ENCODE peak calls at places on chromosomes 2 and 18, in eight cellular contexts. One of them, this sample, is unnamed.

GRCh38 chr2:190789074-190790004 is 91.3 kb upstream of the GLS start:
- DNase-seq in H54: no peak
- DNase-seq in adrenal gland: no peak
- DNase-seq in K562: no peak
- DNase-seq in IMR-90: no peak
- DNase-seq in heart left ventricle: no peak
- DNase-seq in A549: no peak
- DNase-seq in spleen: no peak
- DNase-seq in this sample: no peak

GRCh38 chr2:204325468-204325867 is 219.8 kb upstream of the PARD3B start:
- DNase-seq in H54: peak
- DNase-seq in IMR-90: peak
- DNase-seq in heart left ventricle: peak
- DNase-seq in A549: peak
- DNase-seq in spleen: no peak
- DNase-seq in adrenal gland: peak
- DNase-seq in K562: peak
- DNase-seq in this sample: peak

GRCh38 chr18:36095936-36096519 is 28.7 kb upstream of the RPRD1A start:
- DNase-seq in A549: peak
- DNase-seq in IMR-90: peak
- DNase-seq in spleen: no peak
- DNase-seq in adrenal gland: no peak
- DNase-seq in H54: peak
- DNase-seq in K562: peak
- DNase-seq in heart left ventricle: no peak
- DNase-seq in this sample: peak

GRCh38 chr2:174600349-174600748 is 2.7 kb upstream of the WIPF1 start:
- DNase-seq in adrenal gland: no peak
- DNase-seq in IMR-90: no peak
- DNase-seq in A549: no peak
- DNase-seq in spleen: no peak
- DNase-seq in H54: no peak
- DNase-seq in K562: no peak
- DNase-seq in heart left ventricle: no peak
- DNase-seq in this sample: no peak

GRCh38 chr2:192148620-192149321 is 46.0 kb downstream of the TMEFF2 start:
- DNase-seq in K562: no peak
- DNase-seq in heart left ventricle: no peak
- DNase-seq in A549: no peak
- DNase-seq in H54: no peak
- DNase-seq in IMR-90: peak
- DNase-seq in spleen: no peak
- DNase-seq in adrenal gland: no peak
- DNase-seq in this sample: no peak

GRCh38 chr2:98656800-98657199 is 48.4 kb downstream of the UNC50 start:
- DNase-seq in adrenal gland: no peak
- DNase-seq in A549: no peak
- DNase-seq in heart left ventricle: no peak
- DNase-seq in spleen: no peak
- DNase-seq in IMR-90: no peak
- DNase-seq in H54: no peak
- DNase-seq in K562: no peak
- DNase-seq in this sample: no peak

GRCh38 chr2:173028671-173029070 is 47.0 kb upstream of the MAP3K20 start:
- DNase-seq in adrenal gland: no peak
- DNase-seq in heart left ventricle: no peak
- DNase-seq in A549: no peak
- DNase-seq in spleen: no peak
- DNase-seq in IMR-90: peak
- DNase-seq in H54: no peak
- DNase-seq in K562: no peak
- DNase-seq in this sample: no peak

GRCh38 chr2:41600460-41600859 is 447.4 kb upstream of the PKDCC start:
- DNase-seq in IMR-90: no peak
- DNase-seq in A549: no peak
- DNase-seq in adrenal gland: no peak
- DNase-seq in K562: no peak
- DNase-seq in spleen: no peak
- DNase-seq in H54: no peak
- DNase-seq in heart left ventricle: no peak
- DNase-seq in this sample: no peak

GRCh38 chr18:7000484-7001096 is 117.0 kb downstream of the LAMA1 start:
- DNase-seq in H54: peak
- DNase-seq in heart left ventricle: no peak
- DNase-seq in IMR-90: peak
- DNase-seq in adrenal gland: no peak
- DNase-seq in A549: no peak
- DNase-seq in spleen: no peak
- DNase-seq in K562: peak
- DNase-seq in this sample: no peak

GRCh38 chr2:36717556-36718266 is 21.2 kb downstream of the VIT start:
- DNase-seq in A549: no peak
- DNase-seq in spleen: no peak
- DNase-seq in H54: no peak
- DNase-seq in heart left ventricle: no peak
- DNase-seq in IMR-90: no peak
- DNase-seq in adrenal gland: no peak
- DNase-seq in K562: no peak
- DNase-seq in this sample: no peak

GRCh38 chr2:187057466-187057865 is 208.5 kb upstream of the ZSWIM2 start:
- DNase-seq in IMR-90: no peak
- DNase-seq in A549: no peak
- DNase-seq in K562: no peak
- DNase-seq in spleen: no peak
- DNase-seq in adrenal gland: no peak
- DNase-seq in H54: no peak
- DNase-seq in heart left ventricle: no peak
- DNase-seq in this sample: no peak

DNA sequence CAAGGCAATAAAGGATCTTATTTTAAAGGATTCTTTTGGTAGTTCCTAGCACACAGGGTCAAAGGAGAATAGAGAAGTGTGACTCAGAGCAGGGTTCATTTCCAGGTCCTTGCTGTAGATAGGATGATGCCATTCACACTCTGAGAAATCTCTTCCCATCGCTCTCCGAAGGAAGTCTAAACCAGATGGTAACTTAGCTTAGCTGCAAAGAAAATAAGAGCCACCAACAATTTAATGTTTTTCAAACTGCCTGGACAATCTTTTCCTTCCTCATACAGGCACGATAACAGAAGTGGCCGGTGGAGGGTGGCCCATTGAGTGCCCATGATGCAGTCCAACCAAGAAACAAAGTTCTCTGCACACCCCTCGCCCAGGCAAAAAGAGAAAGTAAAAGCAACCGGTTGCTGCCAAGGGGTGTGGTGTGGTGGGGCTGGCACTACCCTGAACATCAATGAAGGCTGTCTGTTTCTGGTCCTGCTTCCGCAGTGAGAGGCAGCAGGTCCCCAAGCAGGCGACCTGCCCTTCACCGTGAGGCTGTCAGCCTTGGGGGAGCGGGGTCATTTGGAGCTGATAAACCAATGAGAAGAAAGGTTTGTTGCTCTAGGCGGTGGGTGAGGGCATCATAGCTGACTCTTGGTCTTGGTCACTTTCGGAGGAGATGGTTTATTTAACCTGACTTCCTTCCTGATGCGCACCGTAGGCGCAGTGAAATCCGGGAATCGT is 105.6 kb upstream of the CD302 start:
- DNase-seq in A549: no peak
- DNase-seq in K562: no peak
- DNase-seq in H54: no peak
- DNase-seq in adrenal gland: no peak
- DNase-seq in heart left ventricle: peak
- DNase-seq in IMR-90: no peak
- DNase-seq in spleen: peak
- DNase-seq in this sample: no peak
- TF ChIP-seq POLR2A in A549: no peak
- TF ChIP-seq POLR2A in K562: no peak
- TF ChIP-seq POLR2A in H54: no peak
- TF ChIP-seq POLR2A in adrenal gland: no peak
- TF ChIP-seq POLR2A in heart left ventricle: no peak
- TF ChIP-seq POLR2A in IMR-90: no peak
- TF ChIP-seq POLR2A in spleen: no peak
- TF ChIP-seq POLR2A in this sample: no peak

DNA sequence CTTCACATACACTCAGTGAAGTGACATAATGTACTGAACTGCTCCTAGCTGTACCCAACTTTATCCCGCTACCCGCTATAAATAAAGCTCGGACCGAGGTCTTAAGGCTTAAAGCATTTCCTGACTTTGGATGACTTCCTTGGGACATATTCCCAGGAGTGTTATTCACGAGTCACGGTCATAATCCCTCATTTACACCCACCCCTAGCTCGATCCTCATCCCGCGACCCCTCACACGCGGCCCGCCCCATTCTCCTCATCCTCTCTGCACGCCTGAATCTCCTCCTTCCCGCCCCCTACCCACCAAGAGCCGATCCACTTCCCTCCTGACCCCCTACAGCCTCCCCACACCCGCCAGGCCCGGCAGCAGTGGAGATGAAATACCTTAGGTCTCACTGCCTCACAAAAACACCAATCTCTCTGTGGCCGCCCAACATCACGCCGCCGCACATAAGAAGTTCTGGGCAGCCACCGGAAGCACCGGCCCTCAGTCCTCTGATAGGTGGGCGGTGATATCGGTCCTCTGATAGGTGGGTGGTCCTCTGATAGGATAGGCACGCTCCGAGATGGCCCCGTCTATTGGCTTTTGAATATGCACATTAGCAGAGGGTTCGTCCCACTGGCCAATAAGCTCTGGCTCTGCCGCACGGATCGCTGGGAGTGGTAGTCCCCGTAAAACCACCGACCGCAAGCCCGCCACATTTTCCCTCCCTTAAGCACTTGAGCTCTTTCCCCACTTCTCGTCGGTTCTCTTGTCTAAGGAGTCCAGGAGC is at the start of gene WDCP:
- DNase-seq in A549: peak
- DNase-seq in adrenal gland: peak
- DNase-seq in heart left ventricle: peak
- DNase-seq in spleen: peak
- DNase-seq in H54: peak
- DNase-seq in IMR-90: peak
- DNase-seq in K562: peak
- DNase-seq in this sample: peak
- TF ChIP-seq POLR2A in A549: peak
- TF ChIP-seq POLR2A in adrenal gland: peak
- TF ChIP-seq POLR2A in heart left ventricle: no peak
- TF ChIP-seq POLR2A in spleen: no peak
- TF ChIP-seq POLR2A in H54: peak
- TF ChIP-seq POLR2A in IMR-90: peak
- TF ChIP-seq POLR2A in K562: peak
- TF ChIP-seq POLR2A in this sample: peak

GRCh38 chr2:200888719-200889625 is at the start of the genes NIF3L1 and PPIL3:
- DNase-seq in IMR-90: peak
- DNase-seq in K562: peak
- DNase-seq in A549: peak
- DNase-seq in heart left ventricle: peak
- DNase-seq in adrenal gland: peak
- DNase-seq in spleen: peak
- DNase-seq in H54: peak
- DNase-seq in this sample: peak
- TF ChIP-seq POLR2A in IMR-90: peak
- TF ChIP-seq POLR2A in K562: peak
- TF ChIP-seq POLR2A in A549: peak
- TF ChIP-seq POLR2A in heart left ventricle: no peak
- TF ChIP-seq POLR2A in adrenal gland: peak
- TF ChIP-seq POLR2A in spleen: no peak
- TF ChIP-seq POLR2A in H54: peak
- TF ChIP-seq POLR2A in this sample: peak

GRCh38 chr2:100140582-100140981 is 1.8 kb downstream of the AFF3 start:
- DNase-seq in heart left ventricle: no peak
- DNase-seq in A549: no peak
- DNase-seq in H54: no peak
- DNase-seq in spleen: no peak
- DNase-seq in IMR-90: no peak
- DNase-seq in K562: no peak
- DNase-seq in adrenal gland: no peak
- DNase-seq in this sample: no peak
- TF ChIP-seq POLR2A in heart left ventricle: no peak
- TF ChIP-seq POLR2A in A549: no peak
- TF ChIP-seq POLR2A in H54: no peak
- TF ChIP-seq POLR2A in spleen: no peak
- TF ChIP-seq POLR2A in IMR-90: no peak
- TF ChIP-seq POLR2A in K562: no peak
- TF ChIP-seq POLR2A in adrenal gland: no peak
- TF ChIP-seq POLR2A in this sample: no peak

DNA sequence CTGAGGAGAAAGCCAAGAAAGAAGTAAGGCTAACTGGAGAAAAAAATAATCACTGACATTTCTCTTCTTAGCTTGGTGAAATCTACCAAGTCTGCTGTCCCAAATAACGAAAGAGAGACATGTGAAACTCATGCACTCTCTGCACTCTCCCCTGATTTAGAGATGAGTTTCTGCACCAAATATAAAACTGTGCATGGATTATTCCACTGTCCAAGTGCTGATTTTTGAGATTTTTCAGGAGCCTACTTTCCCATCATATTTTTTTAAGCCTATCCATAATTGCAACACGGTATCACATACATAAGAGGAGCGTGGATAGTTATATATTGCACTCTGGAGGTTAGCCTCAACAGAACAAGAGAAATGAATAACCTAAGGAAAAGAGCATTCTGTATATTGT is 10.0 kb upstream of the RIT2 start:
- DNase-seq in spleen: no peak
- DNase-seq in IMR-90: no peak
- DNase-seq in adrenal gland: no peak
- DNase-seq in K562: no peak
- DNase-seq in heart left ventricle: no peak
- DNase-seq in H54: no peak
- DNase-seq in A549: no peak
- DNase-seq in this sample: no peak
- TF ChIP-seq POLR2A in spleen: no peak
- TF ChIP-seq POLR2A in IMR-90: no peak
- TF ChIP-seq POLR2A in adrenal gland: no peak
- TF ChIP-seq POLR2A in K562: no peak
- TF ChIP-seq POLR2A in heart left ventricle: no peak
- TF ChIP-seq POLR2A in H54: no peak
- TF ChIP-seq POLR2A in A549: no peak
- TF ChIP-seq POLR2A in this sample: no peak

DNA sequence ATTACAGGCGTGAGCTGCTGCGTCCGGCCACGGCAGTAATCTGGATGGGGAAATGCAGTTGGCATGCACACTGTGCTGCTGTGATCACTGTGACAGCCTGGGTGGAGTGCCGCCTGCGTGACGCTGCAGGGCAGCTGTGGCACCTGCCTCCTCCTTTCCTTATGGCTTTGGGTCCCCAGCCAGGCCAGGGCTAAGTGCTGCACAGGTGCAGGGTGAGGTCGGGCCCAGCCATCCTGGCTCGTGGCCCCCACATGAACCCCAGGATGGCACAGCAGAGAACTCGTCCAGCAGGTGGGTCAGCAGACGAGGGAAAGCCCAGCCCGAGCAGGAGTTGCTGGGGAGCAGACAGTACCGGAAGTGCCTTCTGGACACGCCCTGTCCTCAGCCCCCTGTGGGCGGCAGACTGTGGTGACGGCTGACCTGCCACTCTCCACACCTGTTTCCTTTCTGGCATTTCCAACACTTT is 17.1 kb downstream of the HS1BP3 start:
- DNase-seq in heart left ventricle: no peak
- DNase-seq in K562: no peak
- DNase-seq in A549: no peak
- DNase-seq in adrenal gland: no peak
- DNase-seq in IMR-90: no peak
- DNase-seq in spleen: no peak
- DNase-seq in H54: no peak
- DNase-seq in this sample: no peak
- TF ChIP-seq POLR2A in heart left ventricle: no peak
- TF ChIP-seq POLR2A in K562: no peak
- TF ChIP-seq POLR2A in A549: no peak
- TF ChIP-seq POLR2A in adrenal gland: no peak
- TF ChIP-seq POLR2A in IMR-90: no peak
- TF ChIP-seq POLR2A in spleen: no peak
- TF ChIP-seq POLR2A in H54: no peak
- TF ChIP-seq POLR2A in this sample: no peak

GRCh38 chr2:73985318-73986084 is 791 bp downstream of the TET3 start:
- DNase-seq in IMR-90: no peak
- DNase-seq in adrenal gland: peak
- DNase-seq in K562: peak
- DNase-seq in H54: no peak
- DNase-seq in heart left ventricle: peak
- DNase-seq in A549: peak
- DNase-seq in spleen: peak
- DNase-seq in this sample: peak
- TF ChIP-seq POLR2A in IMR-90: no peak
- TF ChIP-seq POLR2A in adrenal gland: peak
- TF ChIP-seq POLR2A in K562: no peak
- TF ChIP-seq POLR2A in H54: no peak
- TF ChIP-seq POLR2A in heart left ventricle: no peak
- TF ChIP-seq POLR2A in A549: no peak
- TF ChIP-seq POLR2A in spleen: no peak
- TF ChIP-seq POLR2A in this sample: peak